ENCODE peak calls at places on chromosomes 13 and 19, in eight cellular contexts. N, I, G, D, Z, Y, X and E are unnamed samples.

GRCh38 chr13:109790071-109790470 is 3.7 kb upstream of the IRS2 start:
- DNase-seq in N (no peak), I (no peak), G (no peak), D (no peak), Z (no peak), Y (no peak), X (no peak), E (no peak)

GRCh38 chr13:98429977-98430785 is 146.7 kb downstream of the STK24 start:
- DNase-seq in N (no peak), I (no peak), G (no peak), D (no peak), Z (no peak), Y (no peak), X (no peak), E (no peak)

GRCh38 chr19:5673752-5674151 is 6.6 kb downstream of the MICOS13 start:
- DNase-seq in N (no peak), I (no peak), G (no peak), D (no peak), Z (no peak), Y (no peak), X (no peak), E (no peak)

GRCh38 chr19:46967578-46968018 is 52.0 kb upstream of the NPAS1 start:
- DNase-seq in N (no peak), I (no peak), G (no peak), D (no peak), Z (no peak), Y (no peak), X (peak), E (peak)

GRCh38 chr13:20173121-20173746 is 12.4 kb upstream of the GJA3 start:
- DNase-seq in N (no peak), I (no peak), G (no peak), D (no peak), Z (no peak), Y (no peak), X (no peak), E (no peak)

GRCh38 chr13:74114202-74114601 is 20.0 kb downstream of the KLF12 start:
- DNase-seq in N (no peak), I (peak), G (no peak), D (no peak), Z (no peak), Y (no peak), X (no peak), E (no peak)

GRCh38 chr19:9159891-9160290 is 18.9 kb upstream of the OR7D2 start:
- DNase-seq in N (no peak), I (no peak), G (no peak), D (no peak), Z (no peak), Y (no peak), X (no peak), E (no peak)

GRCh38 chr19:44644391-44645016 is 794 bp downstream of the PVR start:
- DNase-seq in N (peak), I (peak), G (no peak), D (no peak), Z (no peak), Y (peak), X (no peak), E (no peak)

GRCh38 chr19:42250666-42251531 is 4.0 kb downstream of the ERF start:
- DNase-seq in N (no peak), I (peak), G (no peak), D (no peak), Z (no peak), Y (no peak), X (no peak), E (no peak)

GRCh38 chr13:30585748-30586262 is 31.9 kb upstream of the USPL1 start:
- DNase-seq in N (no peak), I (peak), G (no peak), D (peak), Z (no peak), Y (no peak), X (no peak), E (no peak)

GRCh38 chr19:28705008-28705407 is 507.9 kb downstream of the UQCRFS1 start:
- DNase-seq in N (no peak), I (peak), G (no peak), D (peak), Z (no peak), Y (peak), X (no peak), E (no peak)

GRCh38 chr13:109156181-109156935 is 526.9 kb downstream of the MYO16 start:
- DNase-seq in N (no peak), I (peak), G (no peak), D (peak), Z (no peak), Y (no peak), X (no peak), E (no peak)

GRCh38 chr13:21973437-21974125 is 302.7 kb downstream of the FGF9 start:
- DNase-seq in N (no peak), I (no peak), G (no peak), D (no peak), Z (no peak), Y (no peak), X (no peak), E (no peak)

GRCh38 chr13:31968473-31968872 is 63.1 kb upstream of the FRY start:
- DNase-seq in N (no peak), I (peak), G (no peak), D (no peak), Z (no peak), Y (no peak), X (no peak), E (no peak)

GRCh38 chr13:84816567-84817133 is 934.4 kb upstream of the SLITRK1 start:
- DNase-seq in N (no peak), I (no peak), G (no peak), D (no peak), Z (no peak), Y (no peak), X (no peak), E (no peak)

GRCh38 chr19:38389101-38389925 is 816 bp downstream of the SPRED3 start:
- DNase-seq in N (peak), I (peak), G (no peak), D (peak), Z (no peak), Y (peak), X (no peak), E (no peak)

GRCh38 chr13:98853791-98854191 is 101.3 kb upstream of the SLC15A1 start:
- DNase-seq in N (peak), I (peak), G (no peak), D (no peak), Z (peak), Y (no peak), X (peak), E (no peak)

GRCh38 chr19:45376045-45376724 is 5.8 kb upstream of the ERCC2 start:
- DNase-seq in N (no peak), I (peak), G (no peak), D (peak), Z (no peak), Y (peak), X (no peak), E (no peak)

GRCh38 chr13:21079206-21079605 is 17.8 kb upstream of the LATS2 start:
- DNase-seq in N (no peak), I (no peak), G (no peak), D (no peak), Z (no peak), Y (no peak), X (no peak), E (no peak)

GRCh38 chr13:71703145-71703544 is 163.9 kb downstream of the DACH1 start:
- DNase-seq in N (no peak), I (no peak), G (no peak), D (no peak), Z (no peak), Y (no peak), X (no peak), E (no peak)

GRCh38 chr19:46620716-46621115 is 4.2 kb downstream of the PTGIR start:
- DNase-seq in N (no peak), I (no peak), G (no peak), D (no peak), Z (no peak), Y (no peak), X (no peak), E (no peak)

GRCh38 chr13:69094485-69094884 is 1013.1 kb upstream of the ATXN8OS start:
- DNase-seq in N (no peak), I (no peak), G (no peak), D (no peak), Z (no peak), Y (no peak), X (no peak), E (no peak)

GRCh38 chr19:8512115-8512967 is 1.6 kb downstream of the ZNF414 start:
- DNase-seq in N (no peak), I (no peak), G (no peak), D (no peak), Z (no peak), Y (peak), X (no peak), E (no peak)

GRCh38 chr13:45928843-45929242 is 77.3 kb upstream of the SIAH3 start:
- DNase-seq in N (no peak), I (no peak), G (no peak), D (no peak), Z (no peak), Y (no peak), X (no peak), E (no peak)

GRCh38 chr19:574658-575526 is 2.5 kb downstream of the BSG start:
- DNase-seq in N (no peak), I (no peak), G (no peak), D (no peak), Z (no peak), Y (peak), X (no peak), E (no peak)

GRCh38 chr19:53965091-53965490 is 2.4 kb downstream of the CACNG8 start:
- DNase-seq in N (no peak), I (no peak), G (no peak), D (no peak), Z (no peak), Y (no peak), X (no peak), E (no peak)